ENCODE peak calls at places on chromosomes 7 and 10, in six cellular contexts. L is nephron progenitor cell, C is transverse colon, I is heart right ventricle, R is astrocyte, P is natural killer cell. U is an unnamed sample.

GRCh38 chr7:16055263-16055976 is 365.9 kb downstream of the CRPPA start:
- DNase-seq in I (no peak), L (no peak), R (no peak), C (no peak), P (no peak), U (no peak)

GRCh38 chr7:105353752-105354328 is 34.9 kb downstream of the SRPK2 start:
- DNase-seq in P (no peak), R (peak; percentile 20), I (peak; percentile 33), C (peak; percentile 48), L (no peak), U (no peak)

GRCh38 chr10:86662186-86663045 is 5.9 kb upstream of the LDB3 start:
- DNase-seq in L (no peak), P (no peak), I (peak; percentile 20), C (no peak), R (no peak), U (no peak)

GRCh38 chr7:66500087-66500486 is 128.6 kb upstream of the KCTD7 start:
- DNase-seq in R (no peak), P (no peak), C (no peak), L (no peak), I (no peak), U (no peak)

GRCh38 chr10:117364121-117364960 is 10.9 kb downstream of the PDZD8 start:
- DNase-seq in C (no peak), R (peak; percentile 29), P (no peak), I (no peak), L (no peak), U (no peak)

GRCh38 chr7:140904081-140904480 is 20.6 kb downstream of the BRAF start:
- DNase-seq in L (no peak), I (no peak), C (no peak), R (no peak), P (no peak), U (no peak)

GRCh38 chr7:29810813-29811482 is 4.6 kb downstream of the WIPF3 start:
- DNase-seq in L (no peak), R (no peak), I (no peak), C (no peak), P (no peak), U (no peak)

GRCh38 chr7:149625947-149626392 is 128.4 kb upstream of the ZNF746 start:
- DNase-seq in L (no peak), I (no peak), P (no peak), C (no peak), R (no peak), U (no peak)

GRCh38 chr7:3399858-3400257 is 98.8 kb downstream of the SDK1 start:
- DNase-seq in L (peak; percentile 10), P (no peak), R (peak; percentile 3), C (no peak), I (no peak), U (no peak)
- TF ChIP-seq CTCF in L (no peak), P (no peak), R (no peak), C (no peak), I (peak; percentile 22), U (peak; percentile 24)

DNA sequence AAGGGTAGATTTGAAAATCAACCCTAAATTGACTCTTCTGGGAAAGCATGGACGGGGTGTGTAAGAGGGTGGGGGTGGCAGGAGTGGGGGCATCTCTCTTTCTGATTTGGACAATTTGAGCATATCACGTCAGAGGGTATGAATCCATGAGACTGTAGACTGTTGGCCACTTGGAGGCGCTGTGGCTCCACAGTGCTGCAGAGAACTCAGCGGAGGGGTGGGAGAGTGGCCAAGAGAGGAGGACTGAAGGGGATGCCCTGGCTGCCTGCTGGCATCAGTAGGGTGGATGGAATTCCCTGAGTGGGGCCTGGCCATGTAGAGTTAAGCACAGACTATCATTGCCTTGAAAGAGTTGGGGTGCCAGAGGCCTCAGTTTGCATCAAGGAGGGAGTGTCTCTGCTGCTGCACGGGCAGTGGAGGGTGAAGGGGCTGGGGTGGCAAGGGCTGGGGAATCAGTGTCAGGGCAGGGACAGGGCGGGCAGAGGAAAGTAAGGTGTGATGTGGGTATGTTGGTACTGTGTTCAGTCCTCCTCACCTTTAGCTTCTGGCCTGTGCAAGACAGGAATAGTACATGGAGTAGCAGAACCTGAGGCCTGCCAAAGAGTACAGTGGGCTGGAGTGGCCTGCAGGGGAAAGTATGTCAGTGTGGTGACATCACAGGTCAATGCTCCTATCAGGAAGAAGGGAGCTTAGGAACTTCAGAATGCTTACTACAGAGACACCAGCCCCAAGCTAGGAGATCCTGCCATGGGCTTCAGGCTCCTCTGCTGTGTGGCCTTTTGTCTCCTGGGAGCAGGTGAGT is 133.5 kb upstream of the PRSS58 start:
- DNase-seq in R (no peak), L (peak; percentile 70), P (no peak), C (no peak), I (no peak), U (no peak)
- TF ChIP-seq CTCF in R (peak; percentile 24), L (peak; percentile 57), P (no peak), C (no peak), I (peak; percentile 27), U (peak; percentile 25)

GRCh38 chr10:110355181-110355831 is 50.6 kb upstream of the SMNDC1 start:
- DNase-seq in R (no peak), P (no peak), C (peak; percentile 33), I (no peak), L (no peak), U (no peak)

GRCh38 chr10:110354322-110354766 is 49.6 kb upstream of the SMNDC1 start:
- DNase-seq in C (peak; percentile 91), L (peak; percentile 79), P (peak; percentile 76), R (peak; percentile 65), I (peak; percentile 64), U (no peak)

GRCh38 chr10:110355922-110356627 is 51.4 kb upstream of the SMNDC1 start:
- DNase-seq in I (no peak), R (no peak), C (peak; percentile 34), L (no peak), P (no peak), U (no peak)

GRCh38 chr10:110352930-110353243 is 48.2 kb upstream of the SMNDC1 start:
- DNase-seq in I (no peak), R (no peak), C (no peak), P (no peak), L (no peak), U (no peak)

GRCh38 chr10:110353244-110354119 is 48.8 kb upstream of the SMNDC1 start:
- DNase-seq in L (no peak), C (peak; percentile 28), R (peak; percentile 94), P (no peak), I (no peak), U (no peak)
- TF ChIP-seq CTCF in L (no peak), C (no peak), R (no peak), P (no peak), I (no peak), U (no peak)

DNA sequence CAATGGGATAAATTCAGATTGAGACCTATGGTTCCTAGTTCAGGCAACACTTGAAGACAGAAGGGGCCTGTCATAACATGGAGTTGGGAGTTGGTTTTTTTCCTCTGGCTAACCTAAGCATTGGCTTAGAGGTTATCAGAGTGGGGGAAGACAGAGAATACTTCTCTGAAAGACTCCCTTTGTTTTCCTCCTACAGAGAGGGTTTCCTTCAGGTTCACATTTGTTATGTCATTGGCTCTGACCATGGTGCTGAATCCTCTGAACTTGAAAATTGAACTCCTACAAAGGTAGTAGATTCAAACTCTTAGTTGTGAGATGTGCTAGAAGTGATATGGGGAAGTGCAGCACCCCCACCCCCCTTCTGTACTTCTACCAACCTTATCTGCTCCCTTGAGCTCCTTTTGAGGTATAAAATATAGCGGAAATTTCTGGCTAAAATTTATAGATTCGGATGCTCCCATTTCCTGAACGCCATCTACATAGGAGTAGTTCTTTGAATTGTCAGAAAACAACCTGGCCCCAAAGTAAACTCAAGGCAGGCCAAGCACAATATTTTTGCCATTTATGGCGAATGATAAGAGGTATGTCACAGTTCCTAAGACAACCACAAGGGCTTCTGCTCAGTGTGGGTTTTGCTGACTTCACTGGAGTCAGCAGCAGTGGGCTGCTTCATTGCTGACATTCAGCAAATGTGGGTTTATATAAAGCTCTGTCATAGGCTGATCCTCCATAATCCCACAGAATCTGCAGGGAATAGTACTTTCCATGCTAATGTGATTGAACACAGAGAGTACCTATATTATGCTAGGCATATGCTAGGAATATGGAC is 131.6 kb upstream of the KLF14 start:
- DNase-seq in P (no peak), I (no peak), R (no peak), C (no peak), L (peak; percentile 51), U (no peak)
- TF ChIP-seq CTCF in P (no peak), I (no peak), R (peak; percentile 9), C (no peak), L (no peak), U (no peak)

DNA sequence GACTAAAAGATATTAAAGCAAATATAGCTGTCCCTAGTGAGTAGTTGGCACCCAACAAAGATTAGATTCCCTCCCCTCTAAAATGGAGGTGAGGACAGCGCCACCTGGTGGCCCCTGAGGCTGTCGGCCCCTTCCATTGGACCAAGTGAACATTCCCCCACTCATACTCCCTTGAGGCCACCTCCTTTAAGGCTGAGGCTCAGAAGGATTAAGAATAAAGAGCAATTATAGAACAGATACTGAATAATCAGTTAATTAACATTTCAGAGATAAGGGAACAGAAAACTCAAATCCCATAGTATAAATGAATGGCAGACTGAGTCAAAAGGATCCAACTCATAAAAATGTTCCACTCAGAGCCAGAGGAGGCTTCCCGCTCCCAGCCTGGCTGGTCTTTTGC is 130.4 kb upstream of the GHITM start:
- DNase-seq in R (no peak), C (peak; percentile 41), L (peak; percentile 47), I (peak; percentile 16), P (no peak), U (no peak)
- TF ChIP-seq CTCF in R (peak; percentile 46), C (peak; percentile 70), L (peak; percentile 70), I (peak; percentile 69), P (peak; percentile 63), U (peak; percentile 67)

GRCh38 chr7:129368389-129368986 is 65.7 kb upstream of the STRIP2 start:
- DNase-seq in R (no peak), I (no peak), P (no peak), C (no peak), L (no peak), U (no peak)

GRCh38 chr7:129367349-129367699 is 66.9 kb upstream of the STRIP2 start:
- DNase-seq in L (no peak), P (no peak), C (no peak), R (no peak), I (no peak), U (no peak)

GRCh38 chr7:129367700-129368388 is 66.4 kb upstream of the STRIP2 start:
- DNase-seq in C (peak; percentile 88), I (peak; percentile 63), P (peak; percentile 62), R (peak; percentile 23), L (peak; percentile 82), U (peak; percentile 31)

GRCh38 chr7:129373651-129374428 is 60.4 kb upstream of the STRIP2 start:
- DNase-seq in I (no peak), L (no peak), C (no peak), P (no peak), R (no peak), U (no peak)

GRCh38 chr7:129370812-129371211 is 63.4 kb upstream of the STRIP2 start:
- DNase-seq in L (no peak), C (no peak), R (no peak), I (no peak), P (no peak), U (no peak)
- TF ChIP-seq CTCF in L (no peak), C (peak; percentile 24), R (no peak), I (no peak), P (no peak), U (peak; percentile 13)

U was measured in D721Med.